ENCODE peak calls at places on chromosomes 5 and 9, in five cellular contexts. I is stomach, C is Peyer's patch, D is gastrocnemius medialis, B is A549. H is an unnamed sample. For H3K4me1 and H3K9me3, the result is how much of the 10 kb centered on the place peaks cover.

GRCh38 chr9:135582541-135582940 is 21.0 kb downstream of the PAEP start:
- DNase-seq in I (peak), C (no peak), D (no peak), B (no peak), H (no peak)

GRCh38 chr5:73938938-73939320 is 312.9 kb downstream of the ARHGEF28 start:
- DNase-seq in I (no peak), C (no peak), D (no peak), B (no peak), H (no peak)

GRCh38 chr9:76181020-76181641 is 213.1 kb downstream of the RFK start:
- DNase-seq in I (no peak), C (no peak), D (no peak), B (peak), H (no peak)

GRCh38 chr5:135242021-135242480 is 157.0 kb downstream of the MACROH2A1 start:
- DNase-seq in I (peak), C (peak), D (no peak), B (no peak), H (peak)

GRCh38 chr9:122379340-122379739 is 8.5 kb downstream of the PTGS1 start:
- DNase-seq in I (no peak), C (no peak), D (no peak), B (peak), H (no peak)

GRCh38 chr5:164364237-164364636 is 858.8 kb downstream of the MAT2B start:
- DNase-seq in I (no peak), C (no peak), D (no peak), B (no peak), H (no peak)

GRCh38 chr5:111507276-111507675 is 5.1 kb downstream of the STARD4 start:
- DNase-seq in I (no peak), C (no peak), D (no peak), B (no peak), H (no peak)

GRCh38 chr5:73482383-73483193 is 15.7 kb upstream of the BTF3 start:
- DNase-seq in I (no peak), C (no peak), D (no peak), B (no peak), H (no peak)

GRCh38 chr5:116709082-116709481 is 134.5 kb upstream of the SEMA6A start:
- DNase-seq in I (no peak), C (no peak), D (no peak), B (no peak), H (no peak)

GRCh38 chr9:129442791-129443511 is 177.9 kb downstream of the C9orf50 start:
- DNase-seq in I (no peak), C (peak), D (no peak), B (no peak), H (peak)

GRCh38 chr9:122226758-122227575 is 1.8 kb downstream of the LHX6 start:
- DNase-seq in I (no peak), C (no peak), D (no peak), B (no peak), H (no peak)

GRCh38 chr5:113058706-113059226 is 82.2 kb downstream of the DCP2 start:
- DNase-seq in I (no peak), C (no peak), D (no peak), B (no peak), H (no peak)

GRCh38 chr5:119360905-119361605 is 5.2 kb downstream of the TNFAIP8 start:
- DNase-seq in I (no peak), C (no peak), D (no peak), B (no peak), H (no peak)

GRCh38 chr9:18451409-18451808 is 22.5 kb upstream of the ADAMTSL1 start:
- DNase-seq in I (no peak), C (no peak), D (no peak), B (no peak), H (no peak)

GRCh38 chr9:122302541-122302940 is 37.9 kb downstream of the MRRF start:
- DNase-seq in I (no peak), C (no peak), D (no peak), B (no peak), H (no peak)

GRCh38 chr9:101601904-101602765 is 7.4 kb upstream of the PPP3R2 start:
- DNase-seq in I (no peak), C (no peak), D (no peak), B (peak), H (no peak)

GRCh38 chr5:171496431-171496830 is 77.0 kb downstream of the FGF18 start:
- DNase-seq in I (no peak), C (no peak), D (peak), B (no peak), H (no peak)

GRCh38 chr5:79122963-79123362 is 11.4 kb downstream of the BHMT start:
- DNase-seq in I (no peak), C (no peak), D (no peak), B (no peak), H (no peak)

GRCh38 chr5:119270121-119270565 is 85.7 kb upstream of the TNFAIP8 start:
- DNase-seq in I (no peak), C (no peak), D (no peak), B (no peak), H (no peak)

GRCh38 chr9:103872811-103873210 is 221.3 kb upstream of the SMC2 start:
- DNase-seq in I (no peak), C (no peak), D (no peak), B (no peak), H (no peak)

GRCh38 chr5:143023447-143024096 is 253.4 kb downstream of the ARHGAP26 start:
- DNase-seq in I (peak), C (no peak), D (peak), B (no peak), H (peak)

GRCh38 chr9:19408693-19409405 is at the start of gene ACER2:
- DNase-seq in I (peak), C (peak), D (peak), B (peak), H (peak)

GRCh38 chr5:67183859-67184258 is 12.7 kb downstream of the CD180 start:
- DNase-seq in I (no peak), C (no peak), D (no peak), B (no peak), H (no peak)

DNA sequence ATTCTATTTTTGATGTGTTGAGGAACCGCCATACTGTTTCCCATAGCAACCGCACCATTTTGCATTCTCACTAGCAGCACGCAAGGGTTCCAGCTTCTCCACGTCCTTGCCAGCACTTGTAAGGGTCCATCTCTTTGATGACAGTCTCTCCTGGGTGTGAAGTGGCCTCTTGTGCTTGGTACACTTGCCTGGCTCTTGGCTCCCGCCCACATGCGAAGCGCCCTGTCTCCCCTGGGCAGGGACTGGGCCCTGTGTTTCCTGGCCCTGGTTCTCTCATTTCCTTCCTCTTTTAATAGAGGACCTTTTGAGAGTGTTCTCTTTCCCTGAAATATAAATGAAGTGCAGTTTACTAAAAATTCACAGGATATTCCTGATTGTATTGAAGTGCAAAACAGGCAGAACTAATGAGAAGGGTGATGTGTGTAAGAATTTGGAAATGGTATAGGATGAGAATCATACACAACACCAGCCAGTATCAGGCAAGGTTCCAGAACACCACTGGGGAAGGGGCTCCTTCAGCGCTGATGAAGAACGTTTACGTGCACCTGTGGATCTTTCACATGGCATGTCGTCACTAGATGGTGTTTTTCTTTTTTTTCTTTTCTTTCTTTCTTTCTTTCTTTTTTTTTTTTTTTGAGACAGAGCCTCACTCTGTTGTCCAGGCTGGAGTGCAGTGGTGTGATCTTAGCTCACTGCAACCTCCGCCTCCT is 73.0 kb downstream of the EHMT1 start:
- DNase-seq in I (no peak), C (no peak), D (no peak), B (no peak), H (peak)
- H3K4me1 ChIP-seq in I (half or more), C (under half), D (under half), B (under half), H (under half)

GRCh38 chr9:109012876-109013677 is at the start of gene CTNNAL1:
- DNase-seq in I (peak), C (peak), D (peak), B (peak), H (peak)

GRCh38 chr9:109014267-109015025 is 1.1 kb upstream of the CTNNAL1 start:
- DNase-seq in I (no peak), C (no peak), D (no peak), B (peak), H (peak)

GRCh38 chr9:109013678-109014145 is 413 bp upstream of the CTNNAL1 start:
- DNase-seq in I (no peak), C (no peak), D (no peak), B (no peak), H (no peak)

GRCh38 chr9:109010676-109011655 is 2.3 kb downstream of the CTNNAL1 start:
- DNase-seq in I (no peak), C (no peak), D (no peak), B (peak), H (peak)

GRCh38 chr9:109012009-109012875 is 1.1 kb downstream of the CTNNAL1 start:
- DNase-seq in I (peak), C (peak), D (peak), B (peak), H (peak)
- TF ChIP-seq POLR2A in I (no peak), C (no peak), D (peak), B (no peak), H (peak)

GRCh38 chr5:141303756-141304155 is at the start of gene SLC25A2:
- DNase-seq in I (no peak), C (no peak), D (no peak), B (no peak), H (no peak)
- H3K9me3 ChIP-seq in I (half or more), C (under half), D (under half), B (half or more), H (under half)

GRCh38 chr5:98923961-98924360 is 4.8 kb downstream of the CHD1 start:
- DNase-seq in I (no peak), C (no peak), D (no peak), B (no peak), H (no peak)
- H3K4me1 ChIP-seq in I (half or more), C (under half), D (under half), B (under half), H (under half)

DNA sequence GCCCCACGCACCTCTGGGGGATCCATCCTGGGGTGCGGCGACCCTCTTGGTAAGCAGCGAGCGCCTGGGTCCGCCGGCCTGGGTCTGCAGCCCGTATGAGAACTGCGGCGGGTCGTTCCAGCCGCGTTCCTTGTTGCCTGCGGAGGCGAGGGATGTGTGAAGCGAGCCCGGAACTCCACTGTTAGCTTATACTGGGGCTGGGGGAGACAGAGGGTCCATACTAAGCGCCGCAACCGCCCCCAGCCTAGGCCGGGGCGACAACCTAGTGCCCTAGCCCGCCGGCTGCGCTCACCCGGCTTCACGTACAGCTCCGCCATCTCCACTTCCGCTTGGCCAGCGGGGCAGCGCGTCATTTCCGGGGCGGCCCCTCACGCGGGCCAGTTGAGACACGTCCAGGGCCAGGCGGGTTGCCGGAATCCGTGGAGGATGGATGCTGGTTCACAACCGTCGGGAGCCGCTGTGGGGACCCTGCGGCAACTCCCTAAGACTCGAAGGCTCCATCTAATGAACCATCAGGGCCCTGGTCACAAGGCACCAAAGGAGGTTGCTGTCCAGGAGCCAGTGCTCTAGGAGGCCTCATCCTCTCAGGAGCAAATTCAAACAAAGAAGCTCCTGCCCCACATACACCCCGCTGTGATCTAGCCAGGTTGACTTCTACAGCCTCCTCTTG is at the start of gene SRA1:
- DNase-seq in I (peak), C (peak), D (peak), B (peak), H (peak)
- TF ChIP-seq POLR2A in I (peak), C (peak), D (peak), B (peak), H (no peak)

DNA sequence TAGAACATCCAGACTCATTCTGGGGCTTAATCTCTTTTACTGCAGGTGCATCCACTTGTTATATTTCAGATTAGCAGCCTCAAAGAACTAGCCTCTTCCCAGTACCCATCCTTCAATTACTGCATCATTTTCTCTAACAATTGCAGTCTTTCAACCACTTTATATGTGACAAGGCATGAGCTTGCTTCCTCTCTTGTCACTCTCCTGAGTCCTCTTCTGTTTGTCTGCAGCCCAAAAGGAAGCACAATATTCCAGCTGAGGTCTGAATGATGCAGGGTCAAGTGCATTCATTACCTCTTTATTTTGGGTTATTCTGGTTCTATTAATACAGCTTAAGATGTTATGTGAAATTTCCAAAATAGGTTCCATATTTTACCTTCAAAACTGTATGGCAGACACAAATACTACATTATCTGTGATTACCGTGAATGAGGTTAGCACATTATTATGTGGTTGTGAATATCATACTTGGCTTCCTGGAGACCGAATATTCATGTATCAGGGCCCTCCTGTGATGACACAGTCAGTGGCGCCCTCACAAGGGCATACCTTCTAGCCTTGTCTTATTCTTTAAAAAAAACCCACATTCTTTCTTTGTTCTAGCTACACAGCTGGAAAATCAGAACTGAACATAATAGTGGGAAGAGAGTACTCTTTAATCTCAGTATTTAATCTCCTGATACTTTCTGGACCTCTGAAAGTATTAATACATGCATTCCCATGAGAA is 323.8 kb downstream of the PDE4D start:
- DNase-seq in I (no peak), C (no peak), D (no peak), B (no peak), H (no peak)
- H3K9me3 ChIP-seq in I (under half), C (under half), D (under half), B (under half), H (under half)

GRCh38 chr5:170316933-170317332 is 19.4 kb upstream of the LCP2 start:
- DNase-seq in I (no peak), C (no peak), D (no peak), B (no peak), H (no peak)

GRCh38 chr5:170313344-170313743 is 15.8 kb upstream of the LCP2 start:
- DNase-seq in I (no peak), C (no peak), D (no peak), B (peak), H (no peak)

GRCh38 chr5:170315154-170315553 is 17.6 kb upstream of the LCP2 start:
- DNase-seq in I (no peak), C (no peak), D (peak), B (no peak), H (peak)

GRCh38 chr5:170312666-170313065 is 15.1 kb upstream of the LCP2 start:
- DNase-seq in I (no peak), C (no peak), D (no peak), B (peak), H (no peak)

GRCh38 chr5:170314696-170315095 is 17.1 kb upstream of the LCP2 start:
- DNase-seq in I (no peak), C (no peak), D (no peak), B (no peak), H (no peak)
- H3K4me1 ChIP-seq in I (half or more), C (under half), D (under half), B (under half), H (under half)

DNA sequence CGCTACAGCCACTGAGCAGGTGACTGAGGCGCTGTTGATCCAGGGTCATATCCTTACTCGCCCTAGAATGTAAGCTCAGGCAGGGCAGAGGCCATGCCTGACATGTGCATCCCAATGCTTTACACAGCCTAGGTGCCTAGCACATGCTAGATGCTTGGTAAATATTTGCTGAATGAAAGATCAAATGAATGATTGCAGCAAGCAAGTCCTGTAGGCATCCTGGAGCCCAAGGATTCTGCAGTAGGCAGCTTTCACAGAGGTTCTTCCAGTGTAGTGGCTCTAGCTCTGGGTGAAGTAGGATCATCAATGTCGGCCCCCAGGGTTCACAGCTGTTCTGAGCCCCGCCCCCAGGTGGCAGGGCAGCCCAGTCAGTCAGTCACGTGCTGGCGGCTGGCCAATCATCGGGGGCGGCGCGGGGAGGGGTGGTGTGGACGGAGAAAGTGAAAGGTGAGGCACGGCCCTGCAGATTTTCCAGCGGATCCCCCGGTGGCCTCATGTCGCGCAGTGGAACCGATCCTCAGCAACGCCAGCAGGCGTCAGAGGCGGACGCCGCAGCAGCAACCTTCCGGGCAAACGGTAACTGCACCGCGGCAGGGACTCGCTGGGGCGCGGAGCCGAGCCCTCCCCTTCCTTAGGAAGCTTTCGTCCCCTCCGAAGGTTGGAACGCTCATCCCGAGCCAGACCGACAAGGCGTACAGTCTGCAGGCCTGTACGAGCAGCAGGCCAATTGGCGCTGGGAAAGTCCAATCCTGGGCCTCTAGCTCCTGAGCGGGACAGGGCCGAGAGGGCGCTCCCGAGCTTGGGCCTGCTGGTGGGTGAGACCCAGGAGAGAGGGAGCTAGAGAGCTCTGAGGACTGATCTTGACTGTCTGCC is at the start of gene GALT:
- DNase-seq in I (peak), C (peak), D (peak), B (peak), H (peak)
- TF ChIP-seq POLR2A in I (no peak), C (peak), D (peak), B (peak), H (no peak)

DNA sequence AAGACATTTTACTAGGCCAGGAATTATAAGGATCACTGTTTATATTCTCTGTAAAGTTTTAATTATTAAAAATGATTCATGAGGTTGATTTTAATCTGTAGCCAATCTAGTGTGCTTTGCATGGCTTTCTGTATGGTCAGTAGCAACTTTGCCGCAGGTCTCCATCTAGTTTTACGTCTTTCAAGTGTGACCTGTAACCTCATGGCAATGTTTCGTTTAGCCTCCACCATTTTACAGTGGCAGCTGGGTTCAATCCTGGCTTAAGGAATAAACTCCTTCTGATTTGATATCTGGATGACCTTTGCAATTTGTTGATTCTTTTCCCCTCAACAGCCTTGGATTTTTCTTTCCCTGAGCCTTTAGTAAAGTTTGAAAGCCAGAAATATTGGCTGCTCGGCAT is 434.5 kb upstream of the CDH9 start:
- DNase-seq in I (no peak), C (no peak), D (no peak), B (peak), H (no peak)
- H3K9me3 ChIP-seq in I (under half), C (under half), D (under half), B (under half), H (under half)